ENCODE peak calls at places on chromosomes 2 and 18, in four cellular contexts. I, O, W and U are unnamed samples.

GRCh38 chr2:232833830-232834229 is 36.2 kb upstream of the SNORC start:
- DNase-seq in O (no peak), W (no peak), I (no peak), U (no peak)

GRCh38 chr2:201909348-201909747 is 103.0 kb downstream of the CDK15 start:
- DNase-seq in I (no peak), O (no peak), W (no peak), U (no peak)

GRCh38 chr2:39521876-39522517 is 84.9 kb upstream of the MAP4K3 start:
- DNase-seq in O (no peak), I (no peak), W (no peak), U (no peak)

GRCh38 chr2:232132179-232132578 is 170.7 kb downstream of the DIS3L2 start:
- DNase-seq in O (no peak), W (no peak), I (no peak), U (no peak)

GRCh38 chr18:61820842-61821241 is 72.0 kb downstream of the RNF152 start:
- DNase-seq in I (no peak), W (no peak), O (no peak), U (no peak)

GRCh38 chr2:70923378-70924015 is 12.2 kb upstream of the ATP6V1B1 start:
- DNase-seq in I (no peak), O (no peak), W (peak), U (peak)

GRCh38 chr2:144703852-144704324 is 184.0 kb upstream of the ZEB2 start:
- DNase-seq in W (peak), I (no peak), O (peak), U (no peak)

GRCh38 chr2:157172866-157173578 is 84.5 kb upstream of the GALNT5 start:
- DNase-seq in W (peak), I (no peak), O (no peak), U (no peak)

GRCh38 chr18:77822552-77823138 is 573.0 kb downstream of the GALR1 start:
- DNase-seq in O (no peak), I (peak), W (no peak), U (no peak)

GRCh38 chr2:235268535-235268934 is 225.3 kb upstream of the AGAP1 start:
- DNase-seq in W (peak), I (no peak), O (no peak), U (no peak)

GRCh38 chr2:3108105-3108504 is 269.5 kb downstream of the EIPR1 start:
- DNase-seq in O (no peak), W (no peak), I (no peak), U (no peak)

GRCh38 chr2:134425723-134426496 is 172.0 kb downstream of the MGAT5 start:
- DNase-seq in O (no peak), W (no peak), I (no peak), U (no peak)

GRCh38 chr2:13616656-13617055 is 899.9 kb downstream of the TRIB2 start:
- DNase-seq in I (no peak), O (no peak), W (no peak), U (no peak)